ENCODE peak calls at places on chromosomes 7 and 10, in seven cellular contexts. C, V, R, N, J, T and Q are unnamed samples.

GRCh38 chr7:13989138-13989943 is at the start of gene ETV1:
- DNase-seq in C (peak; percentile 62), V (peak; percentile 25), R (no peak), N (peak; percentile 90), J (no peak), T (peak; percentile 79), Q (peak; percentile 54)

GRCh38 chr10:113987805-113988204 is 55.9 kb upstream of the ADRB1 start:
- DNase-seq in C (no peak), V (peak; percentile 28), R (no peak), N (peak; percentile 9), J (no peak), T (no peak), Q (no peak)

GRCh38 chr7:135743907-135744789 is 4.5 kb downstream of the FAM180A start:
- DNase-seq in C (no peak), V (no peak), R (no peak), N (peak; percentile 81), J (no peak), T (no peak), Q (peak; percentile 46)

GRCh38 chr10:106515206-106515790 is 649.2 kb downstream of the SORCS1 start:
- DNase-seq in C (no peak), V (no peak), R (no peak), N (no peak), J (no peak), T (no peak), Q (no peak)

GRCh38 chr7:5382281-5383041 is 41.2 kb downstream of the TNRC18 start:
- DNase-seq in C (no peak), V (no peak), R (no peak), N (peak; percentile 38), J (no peak), T (peak; percentile 79), Q (no peak)

GRCh38 chr10:44680764-44681163 is 230.4 kb upstream of the TMEM72 start:
- DNase-seq in C (no peak), V (no peak), R (no peak), N (no peak), J (no peak), T (no peak), Q (no peak)

GRCh38 chr10:90969947-90970673 is 49.2 kb upstream of the ANKRD1 start:
- DNase-seq in C (no peak), V (no peak), R (no peak), N (peak; percentile 80), J (no peak), T (no peak), Q (no peak)

GRCh38 chr7:110677405-110677804 is 413.5 kb upstream of the LRRN3 start:
- DNase-seq in C (no peak), V (no peak), R (no peak), N (no peak), J (no peak), T (no peak), Q (no peak)

GRCh38 chr10:6643962-6644361 is 63.9 kb upstream of the PRKCQ start:
- DNase-seq in C (no peak), V (no peak), R (no peak), N (no peak), J (no peak), T (no peak), Q (no peak)

GRCh38 chr7:148856035-148856881 is 27.8 kb downstream of the EZH2 start:
- DNase-seq in C (no peak), V (peak; percentile 15), R (no peak), N (peak; percentile 55), J (no peak), T (no peak), Q (no peak)

GRCh38 chr10:71830726-71831125 is 20.3 kb downstream of the PSAP start:
- DNase-seq in C (no peak), V (no peak), R (no peak), N (no peak), J (no peak), T (no peak), Q (no peak)

GRCh38 chr10:42594246-42594650 is 44.1 kb downstream of the ZNF33B start:
- DNase-seq in C (no peak), V (no peak), R (no peak), N (peak; percentile 13), J (no peak), T (no peak), Q (no peak)

GRCh38 chr10:132130286-132131265 is 56.2 kb upstream of the DPYSL4 start:
- DNase-seq in C (peak; percentile 42), V (no peak), R (no peak), N (no peak), J (no peak), T (no peak), Q (peak; percentile 4)

GRCh38 chr10:60869916-60870728 is 73.9 kb downstream of the RHOBTB1 start:
- DNase-seq in C (no peak), V (no peak), R (no peak), N (no peak), J (no peak), T (no peak), Q (no peak)

GRCh38 chr10:75029874-75030273 is 81.6 kb upstream of the SAMD8 start:
- DNase-seq in C (no peak), V (no peak), R (no peak), N (no peak), J (no peak), T (peak; percentile 79), Q (no peak)

GRCh38 chr7:1301054-1301811 is 68.6 kb downstream of the UNCX start:
- DNase-seq in C (peak; percentile 23), V (no peak), R (no peak), N (no peak), J (no peak), T (no peak), Q (no peak)

GRCh38 chr7:67644149-67644548 is 647.5 kb downstream of the TYW1 start:
- DNase-seq in C (no peak), V (no peak), R (no peak), N (no peak), J (no peak), T (no peak), Q (no peak)

GRCh38 chr10:124105594-124105993 is 12.2 kb upstream of the CHST15 start:
- DNase-seq in C (no peak), V (no peak), R (no peak), N (no peak), J (no peak), T (no peak), Q (no peak)

GRCh38 chr10:11328264-11329054 is 283.0 kb downstream of the USP6NL start:
- DNase-seq in C (peak; percentile 54), V (no peak), R (no peak), N (peak; percentile 55), J (no peak), T (no peak), Q (no peak)

GRCh38 chr7:152435384-152436278 is at the start of gene KMT2C:
- DNase-seq in C (peak; percentile 82), V (peak; percentile 60), R (no peak), N (peak; percentile 71), J (no peak), T (peak; percentile 79), Q (peak; percentile 65)

GRCh38 chr10:110413049-110413783 is 84.5 kb upstream of the DUSP5 start:
- DNase-seq in C (no peak), V (no peak), R (no peak), N (no peak), J (no peak), T (no peak), Q (no peak)
- H3K4me1 ChIP-seq in C (no peaks in the 10 kb centered on the region), V (peaks cover 3% of the 10 kb centered on the region), R (no peaks in the 10 kb centered on the region), N (peaks cover 46% of the 10 kb centered on the region), J (no peaks in the 10 kb centered on the region), T (no peaks in the 10 kb centered on the region), Q (peaks cover 11% of the 10 kb centered on the region)

GRCh38 chr7:2641406-2642393 is 9.9 kb downstream of the TTYH3 start:
- DNase-seq in C (peak; percentile 91), V (peak; percentile 93), R (peak; percentile 83), N (peak; percentile 95), J (peak; percentile 88), T (peak; percentile 96), Q (peak; percentile 92)

GRCh38 chr7:2638224-2638991 is 6.6 kb downstream of the TTYH3 start:
- DNase-seq in C (peak; percentile 87), V (peak; percentile 81), R (no peak), N (peak; percentile 92), J (no peak), T (peak; percentile 83), Q (peak; percentile 64)

GRCh38 chr7:2639151-2639993 is 7.6 kb downstream of the TTYH3 start:
- DNase-seq in C (no peak), V (no peak), R (no peak), N (no peak), J (no peak), T (peak; percentile 62), Q (no peak)

GRCh38 chr7:2639994-2640830 is 8.4 kb downstream of the TTYH3 start:
- DNase-seq in C (no peak), V (no peak), R (no peak), N (no peak), J (no peak), T (peak; percentile 71), Q (no peak)

GRCh38 chr7:2640858-2641257 is 9.1 kb downstream of the TTYH3 start:
- DNase-seq in C (no peak), V (peak; percentile 57), R (no peak), N (no peak), J (no peak), T (peak; percentile 69), Q (no peak)
- H3K27ac ChIP-seq in C (peak overlapping the region; percentile 72), V (peak overlapping the region; percentile 75), R (peak overlapping the region; percentile 71), N (peak overlapping the region; percentile 96), J (peak overlapping the region; percentile 80), T (peak overlapping the region; percentile 85), Q (peak overlapping the region; percentile 84)

DNA sequence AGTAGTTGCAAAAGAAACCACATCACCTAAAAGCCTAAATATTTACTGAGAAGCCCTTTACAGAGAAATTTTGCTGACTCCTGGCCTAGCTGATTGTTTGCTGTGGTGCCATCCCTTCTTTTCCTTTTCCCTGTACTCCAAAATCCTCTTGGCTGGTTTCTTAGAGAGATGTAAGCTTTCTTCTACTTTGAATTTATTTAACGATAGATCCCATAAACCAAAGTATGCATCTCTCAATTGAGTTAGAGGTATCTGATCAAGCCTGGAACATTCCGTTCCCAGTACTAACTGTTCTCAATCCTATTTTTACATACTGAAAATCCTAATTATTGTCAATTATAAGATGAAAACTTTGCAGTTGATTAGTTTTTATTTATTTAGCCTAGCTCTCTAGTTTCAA is 6.3 kb downstream of the TMEM60 start:
- DNase-seq in C (no peak), V (no peak), R (no peak), N (no peak), J (no peak), T (no peak), Q (no peak)
- H3K4me1 ChIP-seq in C (peaks cover 26% of the 10 kb centered on the region), V (peaks cover 43% of the 10 kb centered on the region), R (no peaks in the 10 kb centered on the region), N (peaks cover 8% of the 10 kb centered on the region), J (peaks cover 4% of the 10 kb centered on the region), T (no peaks in the 10 kb centered on the region), Q (peaks cover 25% of the 10 kb centered on the region)

DNA sequence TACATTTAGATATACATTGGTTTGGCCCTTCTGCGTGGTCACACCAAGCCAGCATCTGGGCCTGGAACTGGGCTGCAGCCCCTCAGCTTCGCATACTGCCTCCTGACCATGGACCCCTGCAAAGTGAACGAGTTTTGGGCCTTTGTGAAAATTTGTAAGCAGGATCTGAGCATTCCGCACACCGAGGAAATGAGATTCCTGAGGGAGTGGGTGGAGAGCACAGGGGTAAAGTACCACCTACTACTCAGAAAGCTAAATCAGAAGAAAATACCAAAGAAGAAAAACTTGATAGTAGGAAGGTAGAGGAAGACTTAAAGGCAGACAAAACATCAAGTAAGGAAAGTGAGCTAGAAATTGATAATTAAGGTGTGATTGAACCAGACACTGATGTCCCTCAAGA is 22.5 kb upstream of the NT5C2 start:
- DNase-seq in C (no peak), V (no peak), R (no peak), N (no peak), J (no peak), T (no peak), Q (no peak)
- H3K27ac ChIP-seq in C (no peak overlapping the region), V (no peak overlapping the region), R (no peak overlapping the region), N (no peak overlapping the region), J (no peak overlapping the region), T (no peak overlapping the region), Q (no peak overlapping the region)